ENCODE peak calls at places on chromosomes 11 and 22, in ten cellular contexts. One of them, this sample, is unnamed.

GRCh38 chr11:35321532-35322320 is 97.6 kb downstream of the SLC1A2 start:
- DNase-seq in astrocyte of the cerebellum: peak; percentile 59
- DNase-seq in astrocyte of the spinal cord: peak; percentile 61
- DNase-seq in HL-60: no peak
- DNase-seq in right lobe of liver: no peak
- DNase-seq in cardiac muscle cell: peak; percentile 40
- DNase-seq in stomach: no peak
- DNase-seq in OCI-LY7: no peak
- DNase-seq in mammary epithelial cell: no peak
- DNase-seq in CD8-positive, alpha-beta T cell: no peak
- DNase-seq in this sample: no peak

GRCh38 chr22:40955516-40955915 is 4.3 kb downstream of the RBX1 start:
- DNase-seq in right lobe of liver: no peak
- DNase-seq in astrocyte of the spinal cord: no peak
- DNase-seq in astrocyte of the cerebellum: no peak
- DNase-seq in mammary epithelial cell: peak; percentile 35
- DNase-seq in cardiac muscle cell: peak; percentile 64
- DNase-seq in stomach: no peak
- DNase-seq in CD8-positive, alpha-beta T cell: no peak
- DNase-seq in HL-60: no peak
- DNase-seq in OCI-LY7: no peak
- DNase-seq in this sample: no peak

GRCh38 chr22:47371263-47372090 is 609.0 kb downstream of the TBC1D22A start:
- DNase-seq in astrocyte of the spinal cord: no peak
- DNase-seq in OCI-LY7: no peak
- DNase-seq in HL-60: no peak
- DNase-seq in cardiac muscle cell: no peak
- DNase-seq in mammary epithelial cell: no peak
- DNase-seq in astrocyte of the cerebellum: no peak
- DNase-seq in stomach: peak; percentile 16
- DNase-seq in CD8-positive, alpha-beta T cell: no peak
- DNase-seq in right lobe of liver: no peak
- DNase-seq in this sample: no peak

GRCh38 chr11:833849-834311 is 1.1 kb downstream of the CD151 start:
- DNase-seq in CD8-positive, alpha-beta T cell: no peak
- DNase-seq in mammary epithelial cell: peak; percentile 45
- DNase-seq in astrocyte of the spinal cord: no peak
- DNase-seq in OCI-LY7: no peak
- DNase-seq in right lobe of liver: no peak
- DNase-seq in HL-60: no peak
- DNase-seq in stomach: peak; percentile 43
- DNase-seq in astrocyte of the cerebellum: no peak
- DNase-seq in cardiac muscle cell: no peak
- DNase-seq in this sample: no peak

GRCh38 chr11:92224394-92225205 is at the start of gene FAT3:
- DNase-seq in stomach: no peak
- DNase-seq in mammary epithelial cell: peak; percentile 26
- DNase-seq in CD8-positive, alpha-beta T cell: no peak
- DNase-seq in HL-60: no peak
- DNase-seq in astrocyte of the spinal cord: peak; percentile 67
- DNase-seq in astrocyte of the cerebellum: peak; percentile 32
- DNase-seq in right lobe of liver: no peak
- DNase-seq in cardiac muscle cell: peak; percentile 66
- DNase-seq in OCI-LY7: no peak
- DNase-seq in this sample: no peak

GRCh38 chr11:126062679-126063509 is at the start of gene CDON:
- DNase-seq in mammary epithelial cell: peak; percentile 86
- DNase-seq in HL-60: peak; percentile 87
- DNase-seq in astrocyte of the cerebellum: peak; percentile 75
- DNase-seq in cardiac muscle cell: peak; percentile 97
- DNase-seq in OCI-LY7: peak; percentile 94
- DNase-seq in CD8-positive, alpha-beta T cell: peak; percentile 89
- DNase-seq in right lobe of liver: peak; percentile 96
- DNase-seq in stomach: peak; percentile 95
- DNase-seq in astrocyte of the spinal cord: peak; percentile 90
- DNase-seq in this sample: peak; percentile 67

GRCh38 chr11:92504534-92504933 is 279.9 kb downstream of the FAT3 start:
- DNase-seq in astrocyte of the cerebellum: no peak
- DNase-seq in astrocyte of the spinal cord: no peak
- DNase-seq in HL-60: no peak
- DNase-seq in cardiac muscle cell: no peak
- DNase-seq in mammary epithelial cell: no peak
- DNase-seq in CD8-positive, alpha-beta T cell: no peak
- DNase-seq in right lobe of liver: no peak
- DNase-seq in OCI-LY7: no peak
- DNase-seq in stomach: peak; percentile 26
- DNase-seq in this sample: no peak

GRCh38 chr22:24146190-24146616 is 35.1 kb upstream of the SUSD2 start:
- DNase-seq in CD8-positive, alpha-beta T cell: no peak
- DNase-seq in astrocyte of the spinal cord: peak; percentile 73
- DNase-seq in mammary epithelial cell: no peak
- DNase-seq in HL-60: peak; percentile 92
- DNase-seq in astrocyte of the cerebellum: no peak
- DNase-seq in stomach: peak; percentile 58
- DNase-seq in right lobe of liver: no peak
- DNase-seq in cardiac muscle cell: peak; percentile 62
- DNase-seq in OCI-LY7: peak; percentile 83
- DNase-seq in this sample: peak; percentile 41

GRCh38 chr11:76861490-76861953 is 804 bp downstream of the ACER3 start:
- DNase-seq in right lobe of liver: no peak
- DNase-seq in CD8-positive, alpha-beta T cell: no peak
- DNase-seq in HL-60: no peak
- DNase-seq in OCI-LY7: peak; percentile 23
- DNase-seq in stomach: no peak
- DNase-seq in astrocyte of the spinal cord: no peak
- DNase-seq in cardiac muscle cell: no peak
- DNase-seq in astrocyte of the cerebellum: no peak
- DNase-seq in mammary epithelial cell: peak; percentile 19
- DNase-seq in this sample: no peak

GRCh38 chr11:33737362-33737821 is 1.2 kb upstream of the CD59 start:
- DNase-seq in OCI-LY7: no peak
- DNase-seq in right lobe of liver: no peak
- DNase-seq in mammary epithelial cell: no peak
- DNase-seq in cardiac muscle cell: no peak
- DNase-seq in stomach: no peak
- DNase-seq in HL-60: no peak
- DNase-seq in astrocyte of the spinal cord: peak; percentile 38
- DNase-seq in CD8-positive, alpha-beta T cell: no peak
- DNase-seq in astrocyte of the cerebellum: no peak
- DNase-seq in this sample: no peak

GRCh38 chr11:33741806-33742205 is 5.6 kb upstream of the CD59 start:
- DNase-seq in stomach: no peak
- DNase-seq in right lobe of liver: no peak
- DNase-seq in astrocyte of the spinal cord: no peak
- DNase-seq in OCI-LY7: no peak
- DNase-seq in HL-60: no peak
- DNase-seq in cardiac muscle cell: no peak
- DNase-seq in CD8-positive, alpha-beta T cell: no peak
- DNase-seq in astrocyte of the cerebellum: no peak
- DNase-seq in mammary epithelial cell: no peak
- DNase-seq in this sample: no peak

GRCh38 chr11:33743291-33743690 is 7.1 kb upstream of the CD59 start:
- DNase-seq in mammary epithelial cell: no peak
- DNase-seq in cardiac muscle cell: no peak
- DNase-seq in CD8-positive, alpha-beta T cell: no peak
- DNase-seq in astrocyte of the cerebellum: no peak
- DNase-seq in stomach: no peak
- DNase-seq in right lobe of liver: no peak
- DNase-seq in HL-60: no peak
- DNase-seq in astrocyte of the spinal cord: no peak
- DNase-seq in OCI-LY7: no peak
- DNase-seq in this sample: no peak

GRCh38 chr11:33747969-33748368 is 11.7 kb upstream of the CD59 start:
- DNase-seq in OCI-LY7: no peak
- DNase-seq in mammary epithelial cell: no peak
- DNase-seq in astrocyte of the spinal cord: peak; percentile 65
- DNase-seq in cardiac muscle cell: peak; percentile 65
- DNase-seq in right lobe of liver: no peak
- DNase-seq in HL-60: no peak
- DNase-seq in astrocyte of the cerebellum: peak; percentile 55
- DNase-seq in stomach: no peak
- DNase-seq in CD8-positive, alpha-beta T cell: no peak
- DNase-seq in this sample: no peak

GRCh38 chr11:33742249-33742851 is 6.1 kb upstream of the CD59 start:
- DNase-seq in astrocyte of the cerebellum: no peak
- DNase-seq in CD8-positive, alpha-beta T cell: no peak
- DNase-seq in right lobe of liver: no peak
- DNase-seq in astrocyte of the spinal cord: peak; percentile 53
- DNase-seq in HL-60: no peak
- DNase-seq in stomach: no peak
- DNase-seq in OCI-LY7: peak; percentile 36
- DNase-seq in cardiac muscle cell: peak; percentile 60
- DNase-seq in mammary epithelial cell: no peak
- DNase-seq in this sample: no peak
- TF ChIP-seq CTCF in astrocyte of the cerebellum: peak; percentile 16
- TF ChIP-seq CTCF in CD8-positive, alpha-beta T cell: peak; percentile 63
- TF ChIP-seq CTCF in right lobe of liver: peak; percentile 51
- TF ChIP-seq CTCF in astrocyte of the spinal cord: peak; percentile 51
- TF ChIP-seq CTCF in HL-60: peak; percentile 37
- TF ChIP-seq CTCF in stomach: peak; percentile 57
- TF ChIP-seq CTCF in OCI-LY7: peak; percentile 88
- TF ChIP-seq CTCF in cardiac muscle cell: peak; percentile 44
- TF ChIP-seq CTCF in mammary epithelial cell: peak; percentile 41
- TF ChIP-seq CTCF in this sample: peak; percentile 26

DNA sequence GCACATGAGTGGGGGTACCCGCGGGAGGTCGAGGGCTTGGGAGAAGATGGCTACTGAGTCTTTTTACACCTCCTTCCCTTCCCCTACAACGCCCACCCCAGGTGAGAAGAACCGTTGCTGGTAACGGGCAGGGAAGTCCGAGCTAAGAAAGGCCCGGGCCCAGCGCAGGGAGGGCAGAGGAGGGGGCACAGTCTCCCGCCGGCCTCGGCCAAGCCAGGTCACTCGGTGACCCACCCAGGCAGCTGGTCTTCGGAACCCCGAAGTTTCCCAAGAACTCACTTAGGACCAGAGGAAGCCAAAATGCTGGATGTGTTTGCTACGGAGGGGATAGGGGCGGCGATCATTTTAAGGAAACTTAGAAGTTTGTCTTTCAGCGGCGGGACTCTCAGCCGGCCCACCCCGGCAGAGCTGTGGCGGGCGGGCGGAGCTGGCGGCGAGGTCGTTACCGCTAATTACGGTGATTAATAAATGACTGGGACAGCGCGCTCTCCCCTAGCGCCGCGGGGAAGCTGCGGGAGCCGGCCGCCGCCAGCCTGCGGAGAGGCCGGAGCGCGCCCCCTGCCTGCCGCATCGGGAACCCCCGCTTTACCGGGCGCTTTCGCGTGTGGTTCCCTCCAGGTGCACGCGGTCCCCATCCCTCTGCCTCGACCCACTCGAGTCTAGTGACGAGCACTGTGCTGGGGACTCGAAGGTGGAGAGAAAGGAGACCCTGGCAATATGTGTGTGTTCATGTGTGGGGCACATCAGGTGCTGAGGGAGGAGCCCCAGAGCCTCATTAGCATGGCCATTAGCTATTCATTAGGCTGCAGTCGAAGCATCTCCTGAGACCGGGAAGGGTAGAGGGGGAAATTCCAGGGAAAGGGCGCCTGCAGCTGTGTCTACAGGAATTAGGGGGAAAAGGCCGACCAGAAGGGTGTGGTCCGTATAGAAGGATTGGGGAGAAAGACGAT is 945 bp downstream of the ROBO3 start:
- DNase-seq in mammary epithelial cell: no peak
- DNase-seq in OCI-LY7: no peak
- DNase-seq in CD8-positive, alpha-beta T cell: peak; percentile 26
- DNase-seq in stomach: peak; percentile 59
- DNase-seq in right lobe of liver: no peak
- DNase-seq in cardiac muscle cell: peak; percentile 41
- DNase-seq in astrocyte of the cerebellum: no peak
- DNase-seq in astrocyte of the spinal cord: peak; percentile 16
- DNase-seq in HL-60: peak; percentile 24
- DNase-seq in this sample: no peak
- H3K4me3 ChIP-seq in mammary epithelial cell: no peak overlapping the region
- H3K4me3 ChIP-seq in OCI-LY7: no peak overlapping the region
- H3K4me3 ChIP-seq in CD8-positive, alpha-beta T cell: peak overlapping the region; percentile 33
- H3K4me3 ChIP-seq in stomach: peak overlapping the region; percentile 15
- H3K4me3 ChIP-seq in right lobe of liver: no peak overlapping the region
- H3K4me3 ChIP-seq in cardiac muscle cell: peak overlapping the region; percentile 27
- H3K4me3 ChIP-seq in astrocyte of the cerebellum: peak overlapping the region; percentile 32
- H3K4me3 ChIP-seq in astrocyte of the spinal cord: peak overlapping the region; percentile 22
- H3K4me3 ChIP-seq in HL-60: no peak overlapping the region
- H3K4me3 ChIP-seq in this sample: no peak overlapping the region

GRCh38 chr11:113274708-113275582 is 39.4 kb upstream of the TTC12 start:
- DNase-seq in astrocyte of the spinal cord: no peak
- DNase-seq in astrocyte of the cerebellum: no peak
- DNase-seq in right lobe of liver: no peak
- DNase-seq in mammary epithelial cell: peak; percentile 34
- DNase-seq in HL-60: no peak
- DNase-seq in cardiac muscle cell: peak; percentile 14
- DNase-seq in CD8-positive, alpha-beta T cell: no peak
- DNase-seq in OCI-LY7: no peak
- DNase-seq in stomach: no peak
- DNase-seq in this sample: no peak
- TF ChIP-seq CTCF in astrocyte of the spinal cord: peak; percentile 35
- TF ChIP-seq CTCF in astrocyte of the cerebellum: peak; percentile 27
- TF ChIP-seq CTCF in right lobe of liver: no peak
- TF ChIP-seq CTCF in mammary epithelial cell: peak; percentile 48
- TF ChIP-seq CTCF in HL-60: no peak
- TF ChIP-seq CTCF in cardiac muscle cell: peak; percentile 21
- TF ChIP-seq CTCF in CD8-positive, alpha-beta T cell: no peak
- TF ChIP-seq CTCF in OCI-LY7: no peak
- TF ChIP-seq CTCF in stomach: no peak
- TF ChIP-seq CTCF in this sample: peak; percentile 4

GRCh38 chr11:113138731-113139130 is 175.7 kb upstream of the TTC12 start:
- DNase-seq in OCI-LY7: no peak
- DNase-seq in cardiac muscle cell: no peak
- DNase-seq in astrocyte of the cerebellum: no peak
- DNase-seq in CD8-positive, alpha-beta T cell: no peak
- DNase-seq in HL-60: no peak
- DNase-seq in stomach: no peak
- DNase-seq in astrocyte of the spinal cord: no peak
- DNase-seq in mammary epithelial cell: no peak
- DNase-seq in right lobe of liver: no peak
- DNase-seq in this sample: no peak

GRCh38 chr11:113142508-113142907 is 171.9 kb upstream of the TTC12 start:
- DNase-seq in astrocyte of the spinal cord: no peak
- DNase-seq in CD8-positive, alpha-beta T cell: no peak
- DNase-seq in right lobe of liver: no peak
- DNase-seq in HL-60: no peak
- DNase-seq in stomach: no peak
- DNase-seq in mammary epithelial cell: no peak
- DNase-seq in astrocyte of the cerebellum: no peak
- DNase-seq in OCI-LY7: no peak
- DNase-seq in cardiac muscle cell: no peak
- DNase-seq in this sample: no peak

GRCh38 chr11:113137735-113138529 is 176.5 kb upstream of the TTC12 start:
- DNase-seq in cardiac muscle cell: no peak
- DNase-seq in astrocyte of the spinal cord: no peak
- DNase-seq in HL-60: no peak
- DNase-seq in right lobe of liver: no peak
- DNase-seq in CD8-positive, alpha-beta T cell: no peak
- DNase-seq in astrocyte of the cerebellum: no peak
- DNase-seq in stomach: no peak
- DNase-seq in OCI-LY7: no peak
- DNase-seq in mammary epithelial cell: no peak
- DNase-seq in this sample: no peak

DNA sequence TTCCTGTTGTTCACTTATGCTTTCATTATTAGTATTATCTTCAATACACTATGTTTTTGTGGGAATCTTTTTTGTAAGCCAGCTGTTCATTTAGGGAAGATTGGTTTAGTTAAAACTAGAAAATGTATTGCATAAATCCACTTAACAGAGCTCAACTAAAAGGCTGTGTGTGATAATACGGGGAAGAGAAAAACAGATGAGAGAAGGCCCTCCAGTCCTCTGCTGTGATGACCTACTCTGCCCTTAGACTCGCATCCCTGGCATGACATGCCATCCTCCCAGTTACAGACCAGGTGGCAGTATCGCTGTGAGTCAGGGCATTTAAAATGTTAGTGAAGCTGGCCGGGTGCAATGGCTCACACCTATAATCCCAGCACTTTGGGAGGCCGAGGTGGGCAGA is 173.4 kb upstream of the TTC12 start:
- DNase-seq in OCI-LY7: no peak
- DNase-seq in right lobe of liver: no peak
- DNase-seq in astrocyte of the cerebellum: no peak
- DNase-seq in stomach: no peak
- DNase-seq in astrocyte of the spinal cord: no peak
- DNase-seq in mammary epithelial cell: no peak
- DNase-seq in cardiac muscle cell: no peak
- DNase-seq in CD8-positive, alpha-beta T cell: no peak
- DNase-seq in HL-60: no peak
- DNase-seq in this sample: no peak
- H3K4me3 ChIP-seq in OCI-LY7: no peak overlapping the region
- H3K4me3 ChIP-seq in right lobe of liver: no peak overlapping the region
- H3K4me3 ChIP-seq in astrocyte of the cerebellum: no peak overlapping the region
- H3K4me3 ChIP-seq in stomach: no peak overlapping the region
- H3K4me3 ChIP-seq in astrocyte of the spinal cord: no peak overlapping the region
- H3K4me3 ChIP-seq in mammary epithelial cell: no peak overlapping the region
- H3K4me3 ChIP-seq in cardiac muscle cell: no peak overlapping the region
- H3K4me3 ChIP-seq in CD8-positive, alpha-beta T cell: no peak overlapping the region
- H3K4me3 ChIP-seq in HL-60: no peak overlapping the region
- H3K4me3 ChIP-seq in this sample: no peak overlapping the region

This sample was measured in GM12864.